ENCODE peak calls at places on chromosomes 6 and 20, in five cellular contexts. W is heart left ventricle; E is activated T-cell treated with anti-CD3 and anti-CD28 coated beads, Interleukin-2, amount 50 U/mL, for 24 hours; I is sigmoid colon; Y is NCI-H1694 treated with DMSO at 0.1 percent for 48 hours. N is an unnamed sample.

GRCh38 chr6:36235309-36235708 is 34.6 kb upstream of the PNPLA1 start:
- DNase-seq in E (no peak), Y (no peak), I (peak; percentile 41), W (no peak), N (no peak)

GRCh38 chr20:61760321-61761112 is 305.2 kb downstream of the TAF4 start:
- DNase-seq in I (peak; percentile 60), Y (no peak), E (no peak), W (no peak), N (no peak)

GRCh38 chr6:358432-358831 is 33.1 kb upstream of the IRF4 start:
- DNase-seq in E (no peak), Y (no peak), W (no peak), I (peak; percentile 69), N (no peak)

GRCh38 chr20:63552481-63553249 is 1.3 kb upstream of the FNDC11 start:
- DNase-seq in E (no peak), I (no peak), Y (no peak), W (no peak), N (peak; percentile 22)

GRCh38 chr6:128520436-128521301 is at the start of gene PTPRK:
- DNase-seq in E (peak; percentile 93), W (peak; percentile 94), Y (peak; percentile 70), I (peak; percentile 97), N (peak; percentile 83)

GRCh38 chr6:112245511-112246203 is 8.7 kb downstream of the LAMA4 start:
- DNase-seq in E (no peak), I (no peak), W (no peak), Y (no peak), N (no peak)

GRCh38 chr6:71419954-71420692 is 131.5 kb downstream of the OGFRL1 start:
- DNase-seq in I (peak; percentile 77), W (peak; percentile 76), E (no peak), Y (no peak), N (no peak)

GRCh38 chr20:39146394-39146793 is 184.2 kb downstream of the DHX35 start:
- DNase-seq in W (no peak), I (no peak), E (no peak), Y (no peak), N (no peak)

GRCh38 chr6:49528571-49528970 is 21.9 kb upstream of the C6orf141 start:
- DNase-seq in W (no peak), I (no peak), E (no peak), Y (no peak), N (no peak)

GRCh38 chr6:46331461-46331860 is 159.8 kb downstream of the RCAN2 start:
- DNase-seq in I (no peak), Y (no peak), E (no peak), W (no peak), N (no peak)

N was measured in stimulated activated CD4-positive, alpha-beta T cell treated with anti-CD3 and anti-CD28 coated beads, Interleukin-1b, Interleukin-23, amount 100 ng/mL, for 4 hours.